ENCODE peak calls at places on chromosome 10, in eight cellular contexts. K, Y, T, G, C, R, P and H are unnamed samples.

GRCh38 chr10:49599546-49599945 is 10.6 kb upstream of the SLC18A3 start:
- DNase-seq in K (no peak), Y (no peak), R (no peak), T (no peak), P (no peak), C (no peak), G (no peak), H (no peak)

GRCh38 chr10:7525314-7526016 is 114.6 kb upstream of the SFMBT2 start:
- DNase-seq in R (peak; percentile 82), P (peak; percentile 31), G (peak; percentile 63), T (peak; percentile 49), C (peak; percentile 94), K (peak; percentile 81), Y (no peak), H (no peak)

GRCh38 chr10:118472415-118472814 is 123.0 kb downstream of the PRLHR start:
- DNase-seq in P (no peak), K (no peak), R (no peak), G (no peak), C (no peak), Y (no peak), T (no peak), H (no peak)

GRCh38 chr10:8037199-8037801 is 17.2 kb upstream of the GATA3 start:
- DNase-seq in G (no peak), R (no peak), P (no peak), C (no peak), T (no peak), K (peak; percentile 31), Y (no peak), H (no peak)

GRCh38 chr10:132876967-132877366 is 65.4 kb downstream of the CFAP46 start:
- DNase-seq in R (no peak), K (no peak), C (no peak), G (peak; percentile 37), T (no peak), Y (no peak), P (no peak), H (no peak)

GRCh38 chr10:130510755-130511154 is 374.6 kb downstream of the GLRX3 start:
- DNase-seq in K (no peak), G (no peak), T (no peak), R (no peak), Y (no peak), P (no peak), C (no peak), H (no peak)

GRCh38 chr10:114824396-114824795 is 2.8 kb downstream of the FHIP2A start:
- DNase-seq in P (no peak), T (no peak), K (no peak), R (no peak), Y (no peak), C (no peak), G (no peak), H (no peak)

GRCh38 chr10:104559935-104560334 is 81.2 kb upstream of the SORCS3 start:
- DNase-seq in T (no peak), P (no peak), C (no peak), Y (no peak), G (peak; percentile 16), K (no peak), R (no peak), H (no peak)

GRCh38 chr10:1157615-1157933 is 101.4 kb downstream of the WDR37 start:
- DNase-seq in G (no peak), P (no peak), R (no peak), K (no peak), Y (no peak), T (no peak), C (no peak), H (no peak)

GRCh38 chr10:48794074-48794473 is 109.4 kb downstream of the WDFY4 start:
- DNase-seq in T (no peak), C (no peak), K (no peak), R (no peak), P (no peak), Y (no peak), G (no peak), H (no peak)

GRCh38 chr10:99172130-99172738 is 63.4 kb downstream of the HPSE2 start:
- DNase-seq in Y (no peak), R (peak; percentile 68), K (peak; percentile 35), T (no peak), C (no peak), P (no peak), G (no peak), H (no peak)

GRCh38 chr10:102117391-102118159 is 2.6 kb downstream of the LDB1 start:
- DNase-seq in G (peak; percentile 90), R (no peak), C (peak; percentile 57), K (peak; percentile 75), T (no peak), Y (no peak), P (no peak), H (no peak)

GRCh38 chr10:43594944-43595589 is 11.2 kb upstream of the ZNF485 start:
- DNase-seq in P (no peak), R (no peak), K (no peak), C (peak; percentile 38), G (no peak), T (no peak), Y (no peak), H (no peak)

GRCh38 chr10:28282341-28282740 is 20.5 kb downstream of the MPP7 start:
- DNase-seq in C (no peak), Y (no peak), T (no peak), R (no peak), P (no peak), K (peak; percentile 18), G (no peak), H (no peak)

GRCh38 chr10:114471906-114472873 is 67.9 kb upstream of the AFAP1L2 start:
- DNase-seq in K (peak; percentile 20), T (no peak), R (no peak), Y (no peak), C (peak; percentile 81), P (no peak), G (no peak), H (no peak)

GRCh38 chr10:100114460-100114859 is 32.8 kb upstream of the CPN1 start:
- DNase-seq in T (no peak), R (no peak), K (no peak), G (no peak), Y (no peak), C (no peak), P (no peak), H (no peak)

GRCh38 chr10:116183733-116184447 is 89.1 kb downstream of the GFRA1 start:
- DNase-seq in P (no peak), T (no peak), Y (no peak), G (no peak), K (peak; percentile 38), C (no peak), R (peak; percentile 34), H (no peak)

GRCh38 chr10:8404721-8405120 is 350.2 kb downstream of the GATA3 start:
- DNase-seq in K (no peak), Y (no peak), R (no peak), T (peak; percentile 26), G (no peak), C (no peak), P (no peak), H (no peak)

GRCh38 chr10:115572740-115573455 is 479.7 kb downstream of the ATRNL1 start:
- DNase-seq in R (peak; percentile 34), K (peak; percentile 39), P (no peak), T (no peak), Y (no peak), G (no peak), C (peak; percentile 49), H (no peak)

GRCh38 chr10:111836586-111836985 is 347.0 kb downstream of the GPAM start:
- DNase-seq in G (no peak), K (no peak), C (no peak), T (no peak), P (peak; percentile 45), R (no peak), Y (no peak), H (no peak)

GRCh38 chr10:32197423-32197822 is 141.2 kb upstream of the KIF5B start:
- DNase-seq in T (no peak), P (no peak), Y (no peak), K (peak; percentile 86), G (no peak), R (no peak), C (no peak), H (no peak)

GRCh38 chr10:96413151-96413787 is 54.5 kb upstream of the OPALIN start:
- DNase-seq in G (peak; percentile 31), K (peak; percentile 11), C (peak; percentile 51), P (no peak), T (no peak), R (no peak), Y (no peak), H (no peak)

GRCh38 chr10:29022513-29022912 is 266.4 kb upstream of the LYZL1 start:
- DNase-seq in T (no peak), P (no peak), Y (no peak), C (no peak), G (no peak), K (peak; percentile 81), R (no peak), H (no peak)

GRCh38 chr10:85976267-85976793 is 390.3 kb downstream of the GRID1 start:
- DNase-seq in P (no peak), K (no peak), T (no peak), C (no peak), G (no peak), R (no peak), Y (no peak), H (no peak)

GRCh38 chr10:8130973-8131911 is 76.8 kb downstream of the GATA3 start:
- DNase-seq in R (peak; percentile 92), T (no peak), G (no peak), Y (no peak), C (no peak), P (no peak), K (no peak), H (no peak)

GRCh38 chr10:111482621-111483216 is 405.9 kb downstream of the ADRA2A start:
- DNase-seq in T (no peak), G (no peak), K (no peak), R (no peak), P (no peak), Y (no peak), C (no peak), H (no peak)

GRCh38 chr10:87504307-87504666 is 406 bp upstream of the MINPP1 start:
- DNase-seq in K (no peak), R (no peak), C (no peak), G (no peak), Y (no peak), P (no peak), T (no peak), H (no peak)

GRCh38 chr10:100468322-100468721 is 5.5 kb downstream of the WNT8B start:
- DNase-seq in P (no peak), C (no peak), K (no peak), G (no peak), T (no peak), Y (no peak), R (no peak), H (no peak)

GRCh38 chr10:3805227-3805790 is 20.3 kb upstream of the KLF6 start:
- DNase-seq in K (no peak), R (peak; percentile 88), T (peak; percentile 42), P (peak; percentile 72), Y (no peak), C (peak; percentile 50), G (peak; percentile 69), H (peak; percentile 80)

GRCh38 chr10:5448333-5449048 is 36.1 kb downstream of the NET1 start:
- DNase-seq in C (no peak), R (no peak), K (no peak), P (no peak), G (no peak), Y (no peak), T (no peak), H (no peak)

GRCh38 chr10:661891-662605 is 27.4 kb downstream of the DIP2C start:
- DNase-seq in R (no peak), K (no peak), P (no peak), G (no peak), Y (no peak), C (no peak), T (no peak), H (no peak)

GRCh38 chr10:101616415-101617101 is 28.4 kb downstream of the DPCD start:
- DNase-seq in P (no peak), C (no peak), T (no peak), Y (no peak), G (no peak), R (no peak), K (peak; percentile 24), H (no peak)

GRCh38 chr10:132551093-132551807 is 13.7 kb downstream of the INPP5A start:
- DNase-seq in T (no peak), R (no peak), Y (no peak), G (no peak), K (no peak), P (no peak), C (peak; percentile 85), H (peak; percentile 75)

GRCh38 chr10:90857635-90858488 is at the start of gene HTR7:
- DNase-seq in P (no peak), K (peak; percentile 69), Y (peak; percentile 27), C (no peak), G (peak; percentile 68), R (no peak), T (peak; percentile 27), H (peak; percentile 64)